ENCODE peak calls at places on chromosomes 12 and 14, in ten cellular contexts. U, Q, T, D, A, K, H, S, B and E are unnamed samples.

GRCh38 chr14:66345986-66346385 is 140.2 kb upstream of the CCDC196 start:
- DNase-seq in Q (no peak), U (no peak), D (no peak), A (no peak), K (no peak), B (no peak), T (no peak), H (no peak), S (no peak), E (no peak)

GRCh38 chr14:38405851-38406630 is 150.1 kb upstream of the CLEC14A start:
- DNase-seq in Q (no peak), U (no peak), A (no peak), B (no peak), K (no peak), T (no peak), H (peak; percentile 61), D (peak; percentile 61), S (peak; percentile 66), E (no peak)

GRCh38 chr12:102522768-102523167 is 42.4 kb upstream of the IGF1 start:
- DNase-seq in K (no peak), T (no peak), S (no peak), Q (no peak), B (no peak), U (no peak), D (no peak), A (no peak), H (no peak), E (no peak)

GRCh38 chr14:101898416-101898815 is 66.0 kb upstream of the DYNC1H1 start:
- DNase-seq in U (peak; percentile 3), A (no peak), Q (peak; percentile 57), D (no peak), S (no peak), K (no peak), H (no peak), B (no peak), T (no peak), E (no peak)

GRCh38 chr12:80943345-80943744 is 5.6 kb upstream of the LIN7A start:
- DNase-seq in H (no peak), B (no peak), T (no peak), S (no peak), U (no peak), A (no peak), D (no peak), Q (no peak), K (no peak), E (no peak)

GRCh38 chr12:12880537-12880936 is 10.8 kb upstream of the GPRC5A start:
- DNase-seq in B (no peak), D (no peak), Q (peak; percentile 18), S (no peak), A (no peak), T (no peak), K (no peak), H (no peak), U (no peak), E (no peak)

GRCh38 chr14:20802341-20803084 is at the start of gene RNASE1:
- DNase-seq in H (no peak), K (peak; percentile 87), D (peak; percentile 68), B (no peak), T (peak; percentile 70), A (peak; percentile 59), S (no peak), U (peak; percentile 43), Q (peak; percentile 66), E (no peak)

GRCh38 chr14:52895000-52895399 is 55.9 kb downstream of the FERMT2 start:
- DNase-seq in D (no peak), Q (no peak), K (no peak), H (peak; percentile 65), A (no peak), S (peak; percentile 66), U (no peak), B (peak; percentile 34), T (no peak), E (no peak)

GRCh38 chr12:100724071-100724470 is 70.5 kb upstream of the ANO4 start:
- DNase-seq in U (no peak), K (no peak), B (no peak), H (no peak), D (no peak), Q (no peak), S (no peak), T (no peak), A (no peak), E (no peak)

GRCh38 chr14:100810861-100811461 is 15.0 kb upstream of the MEG3 start:
- DNase-seq in H (peak; percentile 77), B (peak; percentile 8), S (no peak), Q (no peak), A (no peak), K (no peak), D (peak; percentile 66), U (no peak), T (no peak), E (no peak)

GRCh38 chr12:107501681-107502080 is 183.9 kb upstream of the PWP1 start:
- DNase-seq in T (no peak), K (no peak), A (no peak), H (peak; percentile 7), Q (no peak), S (no peak), B (no peak), U (no peak), D (no peak), E (no peak)

GRCh38 chr12:89414322-89414721 is 62.0 kb upstream of the DUSP6 start:
- DNase-seq in K (no peak), H (no peak), D (no peak), S (no peak), U (no peak), T (no peak), A (no peak), B (peak; percentile 14), Q (no peak), E (no peak)

GRCh38 chr12:88538250-88538649 is 42.0 kb downstream of the KITLG start:
- DNase-seq in B (no peak), A (no peak), U (no peak), H (no peak), S (peak; percentile 17), K (no peak), T (no peak), D (peak; percentile 67), Q (no peak), E (no peak)

GRCh38 chr12:76010732-76011458 is 20.7 kb downstream of the PHLDA1 start:
- DNase-seq in U (no peak), D (no peak), T (no peak), A (no peak), H (peak; percentile 39), K (no peak), Q (no peak), B (no peak), S (peak; percentile 35), E (no peak)

GRCh38 chr12:98896938-98897337 is 251.8 kb downstream of the APAF1 start:
- DNase-seq in T (no peak), U (no peak), A (no peak), H (peak; percentile 27), S (peak; percentile 4), D (peak; percentile 19), B (no peak), K (no peak), Q (no peak), E (no peak)

GRCh38 chr12:98894412-98895085 is 249.5 kb downstream of the APAF1 start:
- DNase-seq in T (no peak), H (no peak), Q (no peak), U (peak; percentile 21), K (no peak), S (no peak), A (no peak), D (peak; percentile 5), B (peak; percentile 0), E (no peak)

GRCh38 chr12:98893601-98894411 is 248.7 kb downstream of the APAF1 start:
- DNase-seq in K (no peak), A (no peak), U (no peak), H (no peak), Q (no peak), B (peak; percentile 10), D (no peak), T (no peak), S (no peak), E (no peak)

GRCh38 chr12:98893126-98893525 is 248.0 kb downstream of the APAF1 start:
- DNase-seq in D (no peak), H (no peak), A (no peak), B (peak; percentile 1), T (no peak), Q (no peak), K (no peak), U (no peak), S (no peak), E (no peak)

GRCh38 chr12:98895086-98895651 is 250.1 kb downstream of the APAF1 start:
- DNase-seq in H (no peak), D (no peak), Q (no peak), K (no peak), S (no peak), B (peak; percentile 2), T (no peak), U (peak; percentile 18), A (no peak), E (no peak)
- TF ChIP-seq CTCF in H (no peak), D (no peak), Q (no peak), K (no peak), S (no peak), B (no peak), T (no peak), U (no peak), A (no peak), E (no peak)

DNA sequence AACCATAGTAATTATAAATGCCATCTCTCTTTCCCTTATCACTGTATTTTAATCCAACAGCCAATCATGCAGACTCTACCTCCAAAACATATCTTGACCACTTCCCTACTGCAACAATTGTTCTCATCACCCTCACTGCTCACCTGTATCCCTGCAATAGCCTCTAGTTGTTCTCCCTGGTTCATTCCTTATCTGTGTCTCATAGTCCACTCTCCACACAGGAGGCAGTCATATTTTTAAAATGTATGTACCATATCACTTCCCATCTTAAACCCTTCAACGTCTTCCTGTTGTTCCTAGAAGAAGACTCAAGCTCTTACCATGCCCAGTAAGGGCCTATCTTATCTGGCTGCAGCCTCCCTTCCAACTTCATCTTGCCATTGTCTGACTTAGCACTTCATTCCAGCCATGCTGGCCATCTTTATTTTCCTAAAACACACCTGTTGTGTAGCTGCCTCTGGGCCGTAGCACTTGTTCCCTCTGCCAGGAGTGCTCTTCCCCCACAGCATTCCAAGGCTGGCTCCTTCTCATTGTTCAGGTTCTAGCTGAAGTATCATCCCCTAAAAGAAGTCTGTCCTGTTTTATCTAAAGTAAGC is 27.8 kb upstream of the BHLHE41 start:
- DNase-seq in U (no peak), T (no peak), S (no peak), A (no peak), Q (no peak), B (peak; percentile 25), D (no peak), K (no peak), H (peak; percentile 23), E (no peak)
- H3K27ac ChIP-seq in U (no peak overlapping the region), T (peak overlapping the region; percentile 66), S (no peak overlapping the region), A (no peak overlapping the region), Q (peak overlapping the region; percentile 73), B (no peak overlapping the region), D (no peak overlapping the region), K (no peak overlapping the region), H (peak overlapping the region; percentile 0), E (no peak overlapping the region)

GRCh38 chr12:59164991-59165718 is 244.9 kb upstream of the LRIG3 start:
- DNase-seq in B (peak; percentile 33), A (no peak), K (no peak), D (peak; percentile 67), Q (no peak), T (no peak), U (no peak), H (peak; percentile 55), S (peak; percentile 64), E (peak; percentile 11)
- TF ChIP-seq CTCF in B (peak; percentile 71), A (peak; percentile 61), K (peak; percentile 31), D (peak; percentile 54), Q (no peak), T (peak; percentile 49), U (no peak), H (peak; percentile 40), S (peak; percentile 61), E (peak; percentile 66)

GRCh38 chr12:121753844-121754264 is 39.6 kb downstream of the RHOF start:
- DNase-seq in D (no peak), A (peak; percentile 80), K (no peak), T (peak; percentile 64), S (no peak), B (no peak), Q (peak; percentile 89), U (no peak), H (no peak), E (no peak)
- H3K27ac ChIP-seq in D (no peak overlapping the region), A (peak overlapping the region; percentile 64), K (no peak overlapping the region), T (peak overlapping the region; percentile 62), S (no peak overlapping the region), B (no peak overlapping the region), Q (peak overlapping the region; percentile 77), U (no peak overlapping the region), H (no peak overlapping the region), E (no peak overlapping the region)